ENCODE peak calls at places on chromosomes 13 and 19, in four cellular contexts. I is neural progenitor cell, P is K562, B is mucosa of descending colon. V is an unnamed sample.
A peak's percentile ranks its signal among the peaks of the same experiment; 100 is the strongest.

GRCh38 chr13:27289016-27289665 is 18.5 kb downstream of the RASL11A start:
- DNase-seq in B (no peak), P (no peak), I (no peak), V (no peak)

GRCh38 chr13:51520524-51520923 is 63.7 kb upstream of the WDFY2 start:
- DNase-seq in P (no peak), B (no peak), I (no peak), V (no peak)

GRCh38 chr19:49106648-49107135 is 7.5 kb upstream of the LIN7B start:
- DNase-seq in B (peak; percentile 80), P (no peak), I (peak; percentile 76), V (peak; percentile 63)

GRCh38 chr13:45341799-45342584 is 1.0 kb upstream of the TPT1 start:
- DNase-seq in I (no peak), B (peak; percentile 69), P (no peak), V (peak; percentile 31)

GRCh38 chr13:112979406-112979902 is 10.4 kb downstream of the MCF2L start:
- DNase-seq in I (no peak), B (no peak), P (no peak), V (no peak)

GRCh38 chr13:75685239-75685697 is 49.1 kb downstream of the LMO7 start:
- DNase-seq in I (peak; percentile 49), P (no peak), B (no peak), V (no peak)

GRCh38 chr19:53977991-53978731 is 13.3 kb upstream of the CACNG6 start:
- DNase-seq in B (peak; percentile 26), P (peak; percentile 54), I (peak; percentile 99), V (peak; percentile 95)

GRCh38 chr13:100208596-100208995 is 119.7 kb downstream of the PCCA start:
- DNase-seq in P (no peak), I (no peak), B (no peak), V (no peak)

GRCh38 chr13:99218969-99219368 is 18.3 kb downstream of the UBAC2 start:
- DNase-seq in I (no peak), P (no peak), B (peak; percentile 31), V (no peak)

GRCh38 chr19:38617283-38617763 is 430 bp downstream of the MAP4K1 start:
- DNase-seq in P (no peak), B (no peak), I (no peak), V (no peak)

GRCh38 chr13:39455534-39456175 is 147.3 kb downstream of the LHFPL6 start:
- DNase-seq in B (no peak), I (no peak), P (no peak), V (no peak)
- TF ChIP-seq CTCF in B (no peak), I (no peak), P (no peak), V (no peak)

GRCh38 chr13:98175823-98176222 is 1.2 kb downstream of the RNF113B start:
- DNase-seq in B (no peak), P (no peak), I (peak; percentile 39), V (no peak)

GRCh38 chr13:98173431-98173921 is 3.6 kb downstream of the RNF113B start:
- DNase-seq in I (peak; percentile 28), B (no peak), P (no peak), V (no peak)

GRCh38 chr13:98172570-98173405 is 4.3 kb downstream of the RNF113B start:
- DNase-seq in P (no peak), B (no peak), I (no peak), V (no peak)

GRCh38 chr13:98174995-98175394 is 2.1 kb downstream of the RNF113B start:
- DNase-seq in I (no peak), P (no peak), B (no peak), V (no peak)

DNA sequence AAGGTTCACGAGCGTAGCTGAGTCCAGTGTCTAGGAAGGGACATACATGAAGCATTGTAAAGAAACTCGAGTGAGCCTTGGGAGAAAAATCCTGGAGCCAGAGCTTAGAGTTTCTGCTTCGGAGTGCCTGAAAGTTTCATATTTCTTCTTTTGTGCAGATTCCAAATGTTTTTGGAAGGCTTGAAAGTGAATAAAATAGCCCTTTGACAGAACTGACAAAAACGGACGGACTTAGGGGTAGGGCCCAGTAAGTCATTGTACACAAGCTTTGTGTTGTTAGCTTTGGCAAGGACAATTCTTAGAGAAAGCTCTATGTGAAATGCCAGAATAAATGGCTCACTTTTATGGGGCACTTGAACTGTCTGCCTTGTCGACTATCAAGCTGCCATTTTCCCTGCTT is 2.7 kb downstream of the RNF113B start:
- DNase-seq in I (no peak), B (no peak), P (no peak), V (no peak)
- H3K4me3 ChIP-seq in I (no peak overlapping the region), B (no peak overlapping the region), P (no peak overlapping the region), V (no peak overlapping the region)

GRCh38 chr13:21849323-21849722 is 178.4 kb downstream of the FGF9 start:
- DNase-seq in P (peak; percentile 15), I (peak; percentile 45), B (peak; percentile 43), V (peak; percentile 46)
- TF ChIP-seq CTCF in P (peak; percentile 41), I (peak; percentile 57), B (no peak), V (peak; percentile 18)

DNA sequence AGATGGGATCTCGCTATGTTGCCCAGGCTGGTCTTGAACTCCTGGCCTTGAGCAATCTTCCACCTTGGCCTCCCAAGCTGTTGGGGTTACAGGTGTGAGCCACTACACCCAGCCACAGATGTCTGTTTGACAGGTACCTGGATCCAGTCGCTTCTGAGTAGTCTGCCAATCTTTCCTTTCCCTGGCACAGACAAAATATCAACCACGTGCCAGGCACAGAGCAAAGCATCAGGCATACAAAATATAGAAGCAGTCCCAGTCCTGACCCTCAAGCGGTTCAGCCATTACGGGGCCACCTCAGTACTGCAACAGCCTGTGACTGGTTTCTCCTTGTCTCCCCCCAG is 3.8 kb downstream of the ELAVL1 start:
- DNase-seq in B (no peak), P (peak; percentile 28), I (no peak), V (no peak)
- H3K4me3 ChIP-seq in B (no peak overlapping the region), P (peak overlapping the region; percentile 42), I (no peak overlapping the region), V (no peak overlapping the region)

GRCh38 chr19:50796128-50796633 is 6.0 kb downstream of the ACP4 start:
- DNase-seq in P (peak; percentile 54), I (no peak), B (no peak), V (no peak)
- TF ChIP-seq CTCF in P (peak; percentile 51), I (no peak), B (no peak), V (no peak)

GRCh38 chr19:1213391-1214286 is 8.1 kb downstream of the STK11 start:
- DNase-seq in I (no peak), B (peak; percentile 79), P (no peak), V (peak; percentile 79)

GRCh38 chr19:1216756-1217155 is 11.2 kb downstream of the STK11 start:
- DNase-seq in P (no peak), I (no peak), B (no peak), V (no peak)

GRCh38 chr19:1211494-1212234 is 6.1 kb downstream of the STK11 start:
- DNase-seq in B (no peak), I (peak; percentile 64), P (no peak), V (peak; percentile 94)

GRCh38 chr19:1214862-1215731 is 9.5 kb downstream of the STK11 start:
- DNase-seq in P (no peak), I (no peak), B (no peak), V (peak; percentile 77)

DNA sequence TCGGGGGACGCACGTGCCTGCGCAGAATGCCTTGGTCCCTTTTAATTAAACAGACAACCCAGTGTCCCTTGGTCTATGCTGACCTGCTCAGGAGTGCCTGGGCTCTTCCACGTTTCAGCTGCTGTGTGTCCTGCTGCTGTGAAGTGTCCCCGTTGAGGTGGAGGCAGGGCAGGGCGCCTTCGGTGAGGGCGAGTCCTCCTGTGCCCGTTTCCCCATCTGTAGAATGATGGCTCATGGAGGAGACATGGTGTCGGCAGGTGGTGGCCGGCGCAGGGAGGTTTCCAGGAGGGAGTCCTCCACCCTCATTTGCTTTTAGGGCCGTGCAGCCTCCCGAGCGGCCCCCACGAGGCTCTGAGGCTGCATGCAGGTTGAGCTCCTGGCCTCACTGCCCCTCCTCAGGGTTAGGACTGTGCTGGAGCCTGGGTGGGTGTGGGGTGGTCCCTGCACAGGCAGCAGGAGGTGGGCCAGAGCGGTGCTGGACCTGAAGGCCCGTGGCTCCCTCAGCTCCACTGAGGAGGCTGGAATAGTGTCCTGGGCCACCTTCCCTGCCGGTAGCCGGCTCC is 8.8 kb downstream of the STK11 start:
- DNase-seq in B (no peak), I (no peak), P (no peak), V (no peak)
- H3K4me3 ChIP-seq in B (no peak overlapping the region), I (no peak overlapping the region), P (no peak overlapping the region), V (no peak overlapping the region)

GRCh38 chr13:54733639-54734038 is 1705.0 kb downstream of the OLFM4 start:
- DNase-seq in B (no peak), I (peak; percentile 60), P (no peak), V (no peak)
- TF ChIP-seq CTCF in B (no peak), I (peak; percentile 49), P (no peak), V (no peak)

DNA sequence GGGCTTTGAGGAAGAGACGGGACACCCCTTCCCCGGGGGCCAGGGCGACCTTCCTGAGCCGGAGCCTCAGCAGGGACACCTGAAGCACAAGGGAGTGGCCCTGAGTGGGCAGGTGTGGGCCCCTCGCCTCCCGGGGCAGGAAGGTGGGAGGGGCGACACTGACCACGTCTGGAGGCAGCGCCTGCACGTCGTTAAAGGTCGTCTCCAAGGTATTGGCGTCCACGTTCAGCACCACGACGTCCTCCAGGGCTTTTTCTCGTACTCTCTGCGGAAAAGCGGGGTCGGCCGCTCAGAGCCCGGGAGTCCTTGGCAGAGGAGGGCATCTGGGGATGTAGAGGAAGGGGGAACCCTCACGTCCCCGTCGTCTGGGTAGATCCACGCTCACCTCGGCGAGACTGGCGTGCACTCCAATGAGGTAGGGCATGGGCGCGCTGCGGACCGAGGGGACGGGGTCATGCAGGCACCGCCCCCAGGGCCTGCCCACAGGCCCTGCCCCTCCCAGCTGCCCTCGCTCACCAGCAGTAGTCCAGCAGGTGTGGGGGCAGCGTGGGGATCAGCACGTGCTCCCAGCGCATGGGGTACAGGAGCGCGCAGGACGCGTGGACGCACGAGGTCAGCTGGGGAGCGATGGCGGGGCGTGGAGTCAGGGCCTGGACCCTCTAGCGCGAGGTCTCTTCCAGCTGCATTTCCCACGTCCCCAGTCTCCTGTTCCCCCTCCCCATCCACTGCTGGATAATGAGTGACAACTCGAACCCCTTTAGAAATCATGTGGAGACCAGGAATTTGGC is 6.1 kb downstream of the DENND1C start:
- DNase-seq in B (peak; percentile 30), P (no peak), I (peak; percentile 55), V (no peak)
- H3K4me3 ChIP-seq in B (no peak overlapping the region), P (no peak overlapping the region), I (peak overlapping the region; percentile 51), V (peak overlapping the region; percentile 6)